ENCODE peak calls at places on chromosome 20, in eight cellular contexts. One of them, this sample, is unnamed.

GRCh38 chr20:61846741-61847419 is 218.8 kb downstream of the TAF4 start:
- DNase-seq in IMR-90: no peak
- DNase-seq in left lung: peak; percentile 41
- DNase-seq in lower leg skin: no peak
- DNase-seq in cardiac muscle cell: no peak
- DNase-seq in coronary artery: no peak
- DNase-seq in colonic mucosa: no peak
- DNase-seq in neural crest cell: no peak
- DNase-seq in this sample: no peak

GRCh38 chr20:15317546-15318242 is 980.3 kb upstream of the FLRT3 start:
- DNase-seq in IMR-90: no peak
- DNase-seq in left lung: no peak
- DNase-seq in lower leg skin: no peak
- DNase-seq in cardiac muscle cell: no peak
- DNase-seq in coronary artery: no peak
- DNase-seq in colonic mucosa: no peak
- DNase-seq in neural crest cell: no peak
- DNase-seq in this sample: no peak

GRCh38 chr20:17612975-17613327 is 43.1 kb downstream of the DSTN start:
- DNase-seq in IMR-90: no peak
- DNase-seq in left lung: no peak
- DNase-seq in lower leg skin: no peak
- DNase-seq in cardiac muscle cell: no peak
- DNase-seq in coronary artery: peak; percentile 74
- DNase-seq in colonic mucosa: peak; percentile 27
- DNase-seq in neural crest cell: no peak
- DNase-seq in this sample: peak; percentile 27

GRCh38 chr20:62269378-62269777 is 31.1 kb downstream of the OSBPL2 start:
- DNase-seq in IMR-90: no peak
- DNase-seq in left lung: no peak
- DNase-seq in lower leg skin: no peak
- DNase-seq in cardiac muscle cell: no peak
- DNase-seq in coronary artery: no peak
- DNase-seq in colonic mucosa: no peak
- DNase-seq in neural crest cell: no peak
- DNase-seq in this sample: no peak

GRCh38 chr20:6311841-6312655 is 189.2 kb upstream of the FERMT1 start:
- DNase-seq in IMR-90: no peak
- DNase-seq in left lung: no peak
- DNase-seq in lower leg skin: no peak
- DNase-seq in cardiac muscle cell: no peak
- DNase-seq in coronary artery: no peak
- DNase-seq in colonic mucosa: no peak
- DNase-seq in neural crest cell: no peak
- DNase-seq in this sample: no peak

GRCh38 chr20:33394718-33395117 is 6.6 kb downstream of the CDK5RAP1 start:
- DNase-seq in IMR-90: no peak
- DNase-seq in left lung: no peak
- DNase-seq in lower leg skin: no peak
- DNase-seq in cardiac muscle cell: no peak
- DNase-seq in coronary artery: no peak
- DNase-seq in colonic mucosa: no peak
- DNase-seq in neural crest cell: no peak
- DNase-seq in this sample: peak; percentile 30

GRCh38 chr20:61267241-61267640 is 15.2 kb downstream of the CDH4 start:
- DNase-seq in IMR-90: no peak
- DNase-seq in left lung: no peak
- DNase-seq in lower leg skin: no peak
- DNase-seq in cardiac muscle cell: no peak
- DNase-seq in coronary artery: no peak
- DNase-seq in colonic mucosa: no peak
- DNase-seq in neural crest cell: no peak
- DNase-seq in this sample: no peak

GRCh38 chr20:37823276-37823980 is 79.5 kb upstream of the VSTM2L start:
- DNase-seq in IMR-90: peak; percentile 59
- DNase-seq in left lung: no peak
- DNase-seq in lower leg skin: no peak
- DNase-seq in cardiac muscle cell: no peak
- DNase-seq in coronary artery: no peak
- DNase-seq in colonic mucosa: no peak
- DNase-seq in neural crest cell: no peak
- DNase-seq in this sample: peak; percentile 6

GRCh38 chr20:47551841-47552240 is 50.2 kb downstream of the NCOA3 start:
- DNase-seq in IMR-90: no peak
- DNase-seq in left lung: no peak
- DNase-seq in lower leg skin: no peak
- DNase-seq in cardiac muscle cell: no peak
- DNase-seq in coronary artery: no peak
- DNase-seq in colonic mucosa: no peak
- DNase-seq in neural crest cell: no peak
- DNase-seq in this sample: no peak

GRCh38 chr20:43658723-43659419 is 8.0 kb upstream of the MYBL2 start:
- DNase-seq in IMR-90: no peak
- DNase-seq in left lung: no peak
- DNase-seq in lower leg skin: no peak
- DNase-seq in cardiac muscle cell: no peak
- DNase-seq in coronary artery: no peak
- DNase-seq in colonic mucosa: no peak
- DNase-seq in neural crest cell: no peak
- DNase-seq in this sample: no peak

GRCh38 chr20:4805663-4806449 is 84.1 kb downstream of the PRND start:
- DNase-seq in IMR-90: no peak
- DNase-seq in left lung: no peak
- DNase-seq in lower leg skin: no peak
- DNase-seq in cardiac muscle cell: no peak
- DNase-seq in coronary artery: no peak
- DNase-seq in colonic mucosa: no peak
- DNase-seq in neural crest cell: no peak
- DNase-seq in this sample: no peak

GRCh38 chr20:54649511-54649962 is 174.1 kb downstream of the DOK5 start:
- DNase-seq in IMR-90: peak; percentile 67
- DNase-seq in left lung: no peak
- DNase-seq in lower leg skin: peak; percentile 93
- DNase-seq in cardiac muscle cell: peak; percentile 85
- DNase-seq in coronary artery: no peak
- DNase-seq in colonic mucosa: peak; percentile 83
- DNase-seq in neural crest cell: peak; percentile 91
- DNase-seq in this sample: peak; percentile 35

GRCh38 chr20:50381053-50381732 is 129.0 kb upstream of the PTPN1 start:
- DNase-seq in IMR-90: no peak
- DNase-seq in left lung: no peak
- DNase-seq in lower leg skin: no peak
- DNase-seq in cardiac muscle cell: no peak
- DNase-seq in coronary artery: no peak
- DNase-seq in colonic mucosa: no peak
- DNase-seq in neural crest cell: no peak
- DNase-seq in this sample: no peak

GRCh38 chr20:50381771-50382593 is 128.2 kb upstream of the PTPN1 start:
- DNase-seq in IMR-90: no peak
- DNase-seq in left lung: no peak
- DNase-seq in lower leg skin: no peak
- DNase-seq in cardiac muscle cell: no peak
- DNase-seq in coronary artery: no peak
- DNase-seq in colonic mucosa: peak; percentile 79
- DNase-seq in neural crest cell: no peak
- DNase-seq in this sample: no peak

GRCh38 chr20:50379049-50379990 is 130.9 kb upstream of the PTPN1 start:
- DNase-seq in IMR-90: peak; percentile 92
- DNase-seq in left lung: peak; percentile 88
- DNase-seq in lower leg skin: peak; percentile 98
- DNase-seq in cardiac muscle cell: peak; percentile 98
- DNase-seq in coronary artery: peak; percentile 97
- DNase-seq in colonic mucosa: peak; percentile 91
- DNase-seq in neural crest cell: no peak
- DNase-seq in this sample: peak; percentile 96

GRCh38 chr20:50379991-50380696 is 130.0 kb upstream of the PTPN1 start:
- DNase-seq in IMR-90: no peak
- DNase-seq in left lung: no peak
- DNase-seq in lower leg skin: no peak
- DNase-seq in cardiac muscle cell: no peak
- DNase-seq in coronary artery: no peak
- DNase-seq in colonic mucosa: no peak
- DNase-seq in neural crest cell: no peak
- DNase-seq in this sample: no peak

DNA sequence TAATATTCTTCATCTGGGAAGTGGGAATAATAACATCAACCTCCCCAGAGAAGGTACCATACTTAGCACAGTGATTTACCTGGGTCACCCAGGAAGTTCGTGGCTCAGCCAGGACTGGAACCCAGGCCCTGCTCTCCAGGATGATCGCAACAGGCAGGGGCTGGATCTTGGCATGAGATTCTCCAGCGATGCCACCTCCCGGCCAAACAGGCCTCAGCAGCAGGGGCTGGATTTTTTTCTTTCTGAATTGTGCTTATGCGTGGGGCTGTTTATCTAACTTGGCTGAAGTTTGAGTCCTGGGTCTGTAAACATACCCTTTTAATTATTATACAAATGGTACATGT is 129.5 kb upstream of the PTPN1 start:
- DNase-seq in IMR-90: peak; percentile 65
- DNase-seq in left lung: no peak
- DNase-seq in lower leg skin: no peak
- DNase-seq in cardiac muscle cell: peak; percentile 69
- DNase-seq in coronary artery: no peak
- DNase-seq in colonic mucosa: peak; percentile 58
- DNase-seq in neural crest cell: no peak
- DNase-seq in this sample: peak; percentile 80
- TF ChIP-seq CTCF in IMR-90: peak; percentile 72
- TF ChIP-seq CTCF in left lung: no peak
- TF ChIP-seq CTCF in lower leg skin: no peak
- TF ChIP-seq CTCF in cardiac muscle cell: peak; percentile 69
- TF ChIP-seq CTCF in coronary artery: no peak
- TF ChIP-seq CTCF in colonic mucosa: peak; percentile 40
- TF ChIP-seq CTCF in neural crest cell: peak; percentile 40
- TF ChIP-seq CTCF in this sample: peak; percentile 70

GRCh38 chr20:7362601-7363000 is 577.7 kb downstream of the HAO1 start:
- DNase-seq in IMR-90: no peak
- DNase-seq in left lung: no peak
- DNase-seq in lower leg skin: no peak
- DNase-seq in cardiac muscle cell: no peak
- DNase-seq in coronary artery: no peak
- DNase-seq in colonic mucosa: no peak
- DNase-seq in neural crest cell: no peak
- DNase-seq in this sample: no peak

GRCh38 chr20:7361321-7361720 is 578.9 kb downstream of the HAO1 start:
- DNase-seq in IMR-90: no peak
- DNase-seq in left lung: no peak
- DNase-seq in lower leg skin: no peak
- DNase-seq in cardiac muscle cell: no peak
- DNase-seq in coronary artery: no peak
- DNase-seq in colonic mucosa: no peak
- DNase-seq in neural crest cell: no peak
- DNase-seq in this sample: no peak

GRCh38 chr20:7355056-7355455 is 585.2 kb downstream of the HAO1 start:
- DNase-seq in IMR-90: no peak
- DNase-seq in left lung: no peak
- DNase-seq in lower leg skin: no peak
- DNase-seq in cardiac muscle cell: no peak
- DNase-seq in coronary artery: no peak
- DNase-seq in colonic mucosa: no peak
- DNase-seq in neural crest cell: no peak
- DNase-seq in this sample: no peak

GRCh38 chr20:7359739-7360138 is 580.5 kb downstream of the HAO1 start:
- DNase-seq in IMR-90: no peak
- DNase-seq in left lung: no peak
- DNase-seq in lower leg skin: no peak
- DNase-seq in cardiac muscle cell: no peak
- DNase-seq in coronary artery: no peak
- DNase-seq in colonic mucosa: no peak
- DNase-seq in neural crest cell: no peak
- DNase-seq in this sample: no peak

DNA sequence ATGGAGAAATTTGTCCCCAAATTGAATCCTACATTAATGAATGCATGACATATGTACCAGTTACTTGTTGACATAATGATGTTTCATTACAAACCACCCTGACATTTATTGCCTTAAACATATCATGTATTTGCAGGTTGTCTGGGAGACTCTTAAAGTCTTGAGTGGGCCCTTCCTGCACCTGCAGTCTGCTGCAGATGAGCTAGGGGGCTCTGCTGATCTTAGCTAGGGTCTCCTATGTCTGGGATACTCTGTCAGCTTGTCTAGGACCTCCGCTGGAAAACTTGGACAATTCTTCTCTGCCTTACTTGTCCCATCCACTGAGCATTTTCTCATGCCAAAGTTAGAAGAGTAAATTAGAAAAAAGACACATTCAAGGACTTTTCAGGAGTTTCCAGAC is 581.6 kb downstream of the HAO1 start:
- DNase-seq in IMR-90: no peak
- DNase-seq in left lung: no peak
- DNase-seq in lower leg skin: no peak
- DNase-seq in cardiac muscle cell: no peak
- DNase-seq in coronary artery: no peak
- DNase-seq in colonic mucosa: no peak
- DNase-seq in neural crest cell: no peak
- DNase-seq in this sample: no peak
- TF ChIP-seq CTCF in IMR-90: no peak
- TF ChIP-seq CTCF in left lung: no peak
- TF ChIP-seq CTCF in lower leg skin: no peak
- TF ChIP-seq CTCF in cardiac muscle cell: no peak
- TF ChIP-seq CTCF in coronary artery: no peak
- TF ChIP-seq CTCF in colonic mucosa: no peak
- TF ChIP-seq CTCF in neural crest cell: no peak
- TF ChIP-seq CTCF in this sample: no peak

GRCh38 chr20:22815584-22815983 is 219.5 kb upstream of the SSTR4 start:
- DNase-seq in IMR-90: no peak
- DNase-seq in left lung: no peak
- DNase-seq in lower leg skin: peak; percentile 39
- DNase-seq in cardiac muscle cell: no peak
- DNase-seq in coronary artery: no peak
- DNase-seq in colonic mucosa: no peak
- DNase-seq in neural crest cell: no peak
- DNase-seq in this sample: no peak
- TF ChIP-seq CTCF in IMR-90: no peak
- TF ChIP-seq CTCF in left lung: peak; percentile 22
- TF ChIP-seq CTCF in lower leg skin: no peak
- TF ChIP-seq CTCF in cardiac muscle cell: peak; percentile 44
- TF ChIP-seq CTCF in coronary artery: no peak
- TF ChIP-seq CTCF in colonic mucosa: no peak
- TF ChIP-seq CTCF in neural crest cell: no peak
- TF ChIP-seq CTCF in this sample: no peak

DNA sequence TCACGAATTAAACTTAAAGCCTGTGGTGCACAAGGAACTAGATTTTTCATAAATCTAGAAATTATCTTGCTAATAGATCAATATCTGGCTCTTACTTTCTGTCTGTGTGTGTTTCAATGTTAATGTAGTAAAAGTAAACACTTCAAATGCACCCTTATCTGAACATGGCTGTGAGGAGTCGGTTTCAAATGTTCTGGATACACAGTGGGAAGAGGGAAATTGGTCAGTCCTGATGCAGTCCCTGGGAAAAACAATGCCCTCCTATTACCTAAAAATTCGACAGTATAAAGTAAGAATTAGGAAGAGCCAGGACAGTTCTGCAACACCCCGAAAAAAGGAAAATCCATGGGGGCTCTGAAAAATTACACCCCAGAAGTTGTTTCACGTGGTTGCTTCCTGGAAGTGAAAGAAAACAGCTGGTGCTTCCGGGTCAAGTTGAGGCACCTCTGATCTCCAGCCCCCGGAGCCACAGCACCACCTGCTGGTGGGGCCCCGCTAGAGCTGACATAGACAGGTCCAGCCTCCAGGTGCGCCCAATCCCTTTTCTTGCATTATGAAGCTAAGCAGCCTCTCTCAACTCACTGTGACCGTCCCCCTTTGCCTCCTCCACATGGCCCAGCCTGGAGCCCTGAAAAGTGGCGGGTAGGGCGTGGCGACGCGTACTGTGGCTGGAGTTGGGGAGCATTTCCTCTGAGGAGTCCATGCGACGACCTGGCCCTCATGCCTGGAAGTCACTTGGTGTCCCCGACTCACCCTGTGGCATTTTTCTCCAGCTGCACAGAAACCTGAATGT is 8.3 kb downstream of the SEMG2 start:
- DNase-seq in IMR-90: no peak
- DNase-seq in left lung: peak; percentile 92
- DNase-seq in lower leg skin: no peak
- DNase-seq in cardiac muscle cell: peak; percentile 21
- DNase-seq in coronary artery: no peak
- DNase-seq in colonic mucosa: peak; percentile 88
- DNase-seq in neural crest cell: no peak
- DNase-seq in this sample: peak; percentile 7
- TF ChIP-seq CTCF in IMR-90: peak; percentile 40
- TF ChIP-seq CTCF in left lung: peak; percentile 60
- TF ChIP-seq CTCF in lower leg skin: no peak
- TF ChIP-seq CTCF in cardiac muscle cell: peak; percentile 53
- TF ChIP-seq CTCF in coronary artery: no peak
- TF ChIP-seq CTCF in colonic mucosa: peak; percentile 73
- TF ChIP-seq CTCF in neural crest cell: peak; percentile 56
- TF ChIP-seq CTCF in this sample: peak; percentile 51

This sample was measured in foreskin fibroblast.